ENCODE peak calls at places on chromosomes 1 and 21, in ten cellular contexts. E is 8988T; A is stomach; P is HuH-7.5; U is pancreas; M is neuronal stem cell; B is stimulated activated CD8-positive, alpha-beta memory T cell treated with anti-CD3 and anti-CD28 coated beads, Interleukin-15, amount 100 ng/mL, for 24 hours; Y is endothelial cell; S is A172; N is effector memory CD8-positive, alpha-beta T cell. H is an unnamed sample.

GRCh38 chr21:20486303-20486702 is 511.9 kb upstream of the NCAM2 start:
- DNase-seq in N (no peak), B (no peak), S (no peak), M (no peak), U (no peak), Y (no peak), E (no peak), P (no peak), A (no peak), H (no peak)

GRCh38 chr1:207868252-207868768 is 42.6 kb downstream of the CD34 start:
- DNase-seq in B (no peak), N (peak; percentile 29), S (peak; percentile 19), P (no peak), M (no peak), Y (no peak), U (peak; percentile 42), E (no peak), A (peak; percentile 78), H (no peak)

GRCh38 chr1:147815503-147815902 is 55.1 kb upstream of the GJA5 start:
- DNase-seq in B (no peak), A (no peak), Y (no peak), P (no peak), E (no peak), S (no peak), N (no peak), U (no peak), M (no peak), H (no peak)

GRCh38 chr21:37281993-37282392 is 14.9 kb upstream of the VPS26C start:
- DNase-seq in P (no peak), B (no peak), A (no peak), Y (no peak), N (no peak), S (peak; percentile 33), U (no peak), M (no peak), E (no peak), H (no peak)

GRCh38 chr1:66705100-66705499 is 47.2 kb upstream of the DYNLT5 start:
- DNase-seq in Y (no peak), P (no peak), S (no peak), N (no peak), M (no peak), B (no peak), E (no peak), U (no peak), A (no peak), H (no peak)

GRCh38 chr1:2848006-2848670 is 46.6 kb upstream of the TTC34 start:
- DNase-seq in S (no peak), M (no peak), E (no peak), A (no peak), N (no peak), P (no peak), B (no peak), Y (no peak), U (no peak), H (no peak)

GRCh38 chr1:91450260-91450659 is 45.6 kb upstream of the HFM1 start:
- DNase-seq in E (no peak), M (no peak), Y (no peak), P (no peak), B (no peak), A (no peak), U (no peak), S (no peak), N (no peak), H (no peak)

GRCh38 chr1:110281363-110282290 is 57.5 kb upstream of the RBM15 start:
- DNase-seq in S (no peak), P (no peak), A (no peak), N (no peak), B (no peak), U (no peak), Y (no peak), E (no peak), M (no peak), H (no peak)

GRCh38 chr1:205275916-205276315 is 45.6 kb downstream of the NUAK2 start:
- DNase-seq in N (no peak), E (no peak), S (no peak), U (no peak), Y (no peak), B (no peak), M (no peak), P (no peak), A (no peak), H (no peak)

GRCh38 chr1:204225841-204226745 is 12.3 kb upstream of the GOLT1A start:
- DNase-seq in A (peak; percentile 65), E (peak; percentile 65), N (no peak), S (no peak), M (no peak), B (no peak), Y (no peak), U (no peak), P (no peak), H (no peak)

GRCh38 chr1:183023146-183023600 is at the start of gene LAMC1:
- DNase-seq in M (peak; percentile 91), S (peak; percentile 76), B (no peak), A (peak; percentile 61), N (no peak), P (peak; percentile 80), Y (peak; percentile 90), E (peak; percentile 74), U (peak; percentile 49), H (peak; percentile 80)

GRCh38 chr1:110060034-110060661 is 10.3 kb downstream of the ALX3 start:
- DNase-seq in B (peak; percentile 47), N (peak; percentile 72), A (peak; percentile 58), Y (peak; percentile 67), P (peak; percentile 50), M (no peak), S (peak; percentile 16), E (no peak), U (no peak), H (peak; percentile 93)

GRCh38 chr1:180178511-180179161 is 24.0 kb downstream of the QSOX1 start:
- DNase-seq in A (peak; percentile 78), N (peak; percentile 72), S (peak; percentile 49), E (peak; percentile 67), M (no peak), B (peak; percentile 45), P (peak; percentile 76), Y (peak; percentile 77), U (peak; percentile 55), H (peak; percentile 58)